ENCODE peak calls at places on chromosomes 4 and X, in ten cellular contexts. V is IMR-90; J is PC-3; M is CD8-positive, alpha-beta memory T cell; T is HCT116; Z is transverse colon; W is suprapubic skin; I is upper lobe of right lung; Y is breast epithelium; S is A549. R is an unnamed sample.

GRCh38 chrX:3522016-3522690 is 175.7 kb upstream of the MXRA5 start:
- DNase-seq in V (peak; percentile 82), J (no peak), M (no peak), T (no peak), Z (no peak), W (no peak), I (no peak), Y (no peak), S (no peak), R (no peak)

GRCh38 chrX:130120746-130121504 is 10.6 kb upstream of the ELF4 start:
- DNase-seq in V (peak; percentile 71), J (peak; percentile 54), M (peak; percentile 55), T (no peak), Z (peak; percentile 74), W (peak; percentile 86), I (peak; percentile 81), Y (no peak), S (peak; percentile 73), R (peak; percentile 77)

GRCh38 chrX:69229436-69229835 is 64.2 kb upstream of the PJA1 start:
- DNase-seq in V (peak; percentile 77), J (peak; percentile 48), M (no peak), T (no peak), Z (no peak), W (no peak), I (no peak), Y (no peak), S (no peak), R (no peak)

GRCh38 chr4:67465032-67465762 is 80.1 kb downstream of the CENPC start:
- DNase-seq in V (peak; percentile 55), J (no peak), M (no peak), T (no peak), Z (no peak), W (no peak), I (no peak), Y (no peak), S (no peak), R (no peak)

GRCh38 chr4:88158360-88159136 is at the start of gene ABCG2:
- DNase-seq in V (peak; percentile 75), J (no peak), M (peak; percentile 3), T (no peak), Z (peak; percentile 58), W (no peak), I (peak; percentile 84), Y (no peak), S (peak; percentile 62), R (peak; percentile 84)

GRCh38 chrX:36898301-36898700 is 109.9 kb upstream of the FAM47C start:
- DNase-seq in V (peak; percentile 0), J (peak; percentile 30), M (no peak), T (no peak), Z (no peak), W (no peak), I (no peak), Y (no peak), S (peak; percentile 10), R (no peak)

GRCh38 chrX:107626481-107626880 is 1.8 kb upstream of the PRPS1 start:
- DNase-seq in V (no peak), J (peak; percentile 55), M (no peak), T (no peak), Z (no peak), W (no peak), I (no peak), Y (no peak), S (peak; percentile 61), R (no peak)

GRCh38 chrX:16633754-16634153 is 16.2 kb upstream of the S100G start:
- DNase-seq in V (peak; percentile 50), J (peak; percentile 10), M (no peak), T (no peak), Z (no peak), W (no peak), I (no peak), Y (no peak), S (no peak), R (no peak)

GRCh38 chr4:154399259-154399974 is 92.2 kb downstream of the DCHS2 start:
- DNase-seq in V (peak; percentile 8), J (peak; percentile 61), M (no peak), T (no peak), Z (no peak), W (no peak), I (no peak), Y (no peak), S (peak; percentile 51), R (no peak)

GRCh38 chrX:143632625-143633387 is 3.1 kb downstream of the SLITRK4 start:
- DNase-seq in V (no peak), J (peak; percentile 22), M (no peak), T (no peak), Z (no peak), W (no peak), I (no peak), Y (no peak), S (no peak), R (no peak)

GRCh38 chr4:36348403-36348938 is 67.1 kb downstream of the DTHD1 start:
- DNase-seq in V (no peak), J (no peak), M (no peak), T (no peak), Z (no peak), W (no peak), I (no peak), Y (no peak), S (no peak), R (peak; percentile 27)

GRCh38 chr4:166257891-166258290 is 384.9 kb downstream of the TLL1 start:
- DNase-seq in V (no peak), J (no peak), M (no peak), T (no peak), Z (no peak), W (no peak), I (no peak), Y (no peak), S (peak; percentile 7), R (no peak)

GRCh38 chr4:123421227-123421941 is 24.8 kb downstream of the SPRY1 start:
- DNase-seq in V (peak; percentile 74), J (peak; percentile 76), M (no peak), T (no peak), Z (no peak), W (no peak), I (no peak), Y (no peak), S (no peak), R (no peak)

GRCh38 chr4:53804719-53805118 is 213.4 kb upstream of the LNX1 start:
- DNase-seq in V (no peak), J (peak; percentile 70), M (no peak), T (peak; percentile 24), Z (peak; percentile 68), W (no peak), I (peak; percentile 68), Y (no peak), S (peak; percentile 34), R (peak; percentile 69)

DNA sequence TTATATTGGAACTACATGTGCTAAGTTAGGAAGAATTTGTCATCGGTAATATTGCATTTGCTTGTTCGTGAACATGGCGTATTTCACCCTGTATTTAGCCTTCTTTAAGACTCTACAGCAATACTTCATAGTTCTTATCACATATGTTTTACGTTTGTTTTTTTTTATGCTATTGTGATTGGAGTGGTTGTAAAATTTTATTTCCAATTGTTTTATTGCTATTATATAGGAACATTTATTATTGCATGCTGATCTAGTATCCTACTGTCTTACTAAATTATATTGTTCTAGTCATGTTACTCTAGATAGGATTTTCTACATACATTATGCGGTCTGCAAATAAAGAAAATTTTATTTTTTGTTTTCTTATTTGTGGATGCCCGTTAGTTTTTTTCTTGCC is 107.4 kb downstream of the KDM6A start:
- DNase-seq in V (no peak), J (no peak), M (no peak), T (no peak), Z (no peak), W (no peak), I (no peak), Y (no peak), S (no peak), R (no peak)
- H3K9me3 ChIP-seq in V (no peaks in the 10 kb centered on the region), J (no peaks in the 10 kb centered on the region), M (no peaks in the 10 kb centered on the region), T (no peaks in the 10 kb centered on the region), Z (no peaks in the 10 kb centered on the region), W (no peaks in the 10 kb centered on the region), I (no peaks in the 10 kb centered on the region), Y (peaks cover 4% of the 10 kb centered on the region), S (peaks cover 4% of the 10 kb centered on the region), R (no peaks in the 10 kb centered on the region)

DNA sequence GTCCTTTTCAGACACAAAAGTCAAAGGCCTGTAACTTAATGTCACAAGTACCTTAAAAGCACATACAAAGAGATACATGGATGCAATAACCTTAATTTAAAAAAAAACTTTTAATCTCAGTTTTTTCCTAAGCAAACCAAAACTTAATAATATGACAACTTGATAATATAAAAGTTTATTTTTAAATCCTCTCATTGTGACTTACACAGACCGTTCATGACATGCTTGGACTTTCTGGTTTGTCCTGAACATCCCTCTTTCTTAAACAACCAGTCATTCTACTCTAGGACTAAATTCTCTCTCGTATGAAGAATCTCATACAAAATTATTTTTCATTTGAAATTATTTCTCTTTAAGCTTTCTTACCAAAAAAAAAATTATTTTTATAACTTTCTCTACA is 43.1 kb upstream of the CYP2U1 start:
- DNase-seq in V (no peak), J (no peak), M (no peak), T (no peak), Z (no peak), W (no peak), I (no peak), Y (no peak), S (peak; percentile 13), R (no peak)
- H3K9me3 ChIP-seq in V (no peaks in the 10 kb centered on the region), J (peaks cover 12% of the 10 kb centered on the region), M (no peaks in the 10 kb centered on the region), T (peaks cover 4% of the 10 kb centered on the region), Z (peaks cover 12% of the 10 kb centered on the region), W (no peaks in the 10 kb centered on the region), I (no peaks in the 10 kb centered on the region), Y (no peaks in the 10 kb centered on the region), S (peaks cover 11% of the 10 kb centered on the region), R (no peaks in the 10 kb centered on the region)

DNA sequence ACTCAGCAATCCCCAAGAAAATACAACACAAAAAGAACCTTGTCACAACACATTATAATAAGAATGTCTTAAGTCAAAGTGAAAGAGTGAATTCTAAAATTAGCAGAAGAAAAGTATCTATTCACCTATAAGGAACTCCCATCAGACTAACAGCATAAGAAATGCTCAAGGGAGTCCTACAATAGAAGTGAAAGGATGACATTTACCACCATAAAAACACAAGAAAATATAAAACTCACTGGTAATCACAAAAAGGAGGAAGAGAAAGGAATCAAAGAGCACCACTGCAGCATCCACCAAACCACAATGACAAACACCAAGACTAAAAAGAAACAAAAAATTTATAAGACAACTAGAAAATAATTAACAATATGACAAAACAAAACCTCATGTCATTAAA is 257.0 kb upstream of the AGTR2 start:
- DNase-seq in V (no peak), J (no peak), M (no peak), T (no peak), Z (no peak), W (no peak), I (no peak), Y (no peak), S (no peak), R (no peak)
- H3K9me3 ChIP-seq in V (peaks cover 6% of the 10 kb centered on the region), J (no peaks in the 10 kb centered on the region), M (no peaks in the 10 kb centered on the region), T (peaks cover 4% of the 10 kb centered on the region), Z (no peaks in the 10 kb centered on the region), W (no peaks in the 10 kb centered on the region), I (no peaks in the 10 kb centered on the region), Y (no peaks in the 10 kb centered on the region), S (peaks cover 27% of the 10 kb centered on the region), R (no peaks in the 10 kb centered on the region)

DNA sequence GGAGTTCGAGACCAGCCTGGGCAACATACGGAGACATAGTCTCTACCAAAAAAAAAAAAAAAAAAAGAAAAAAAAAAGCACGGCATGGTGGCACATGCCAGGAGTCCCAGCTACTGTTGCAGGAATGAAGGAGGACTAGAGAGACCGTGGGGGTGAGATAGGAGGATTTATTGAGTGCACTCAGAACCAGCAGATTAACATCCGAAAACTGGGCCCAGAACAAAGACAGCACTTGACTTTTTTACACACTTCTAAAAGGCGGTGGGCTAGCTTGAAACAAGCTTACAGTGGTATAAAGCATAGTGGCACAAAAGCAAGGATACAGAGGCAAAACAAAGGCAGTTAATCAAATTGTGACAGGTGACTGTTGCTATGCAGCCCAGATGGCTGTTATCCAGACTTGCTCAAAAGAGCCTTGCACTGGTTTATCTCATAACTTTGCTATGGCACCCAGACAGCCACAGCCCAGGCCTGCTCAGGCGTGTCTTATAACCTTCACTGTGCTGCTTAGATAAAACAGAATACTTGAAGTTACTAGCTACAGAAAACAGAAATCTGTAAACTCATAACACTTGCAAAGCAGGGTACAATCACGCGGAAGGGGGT is 10.0 kb upstream of the PI4K2B start:
- DNase-seq in V (peak; percentile 22), J (peak; percentile 41), M (no peak), T (peak; percentile 57), Z (no peak), W (no peak), I (no peak), Y (no peak), S (peak; percentile 61), R (no peak)
- H3K9me3 ChIP-seq in V (peaks cover 12% of the 10 kb centered on the region), J (peaks cover 11% of the 10 kb centered on the region), M (peaks cover 29% of the 10 kb centered on the region), T (peaks cover 34% of the 10 kb centered on the region), Z (peaks cover 33% of the 10 kb centered on the region), W (peaks cover 15% of the 10 kb centered on the region), I (peaks cover 18% of the 10 kb centered on the region), Y (peaks cover 30% of the 10 kb centered on the region), S (peaks cover 40% of the 10 kb centered on the region), R (no peaks in the 10 kb centered on the region)

R was measured in right lobe of liver.